ENCODE peak calls at places on chromosome 19, in seven cellular contexts. Y, R, P, G, O, U and C are unnamed samples.

GRCh38 chr19:5138606-5139594 is 170.0 kb downstream of the KDM4B start:
- DNase-seq in Y (no peak), R (no peak), P (no peak), G (no peak), O (no peak), U (no peak), C (peak; percentile 79)

GRCh38 chr19:3210347-3211017 is 14.0 kb upstream of the CELF5 start:
- DNase-seq in Y (peak; percentile 4), R (peak; percentile 68), P (peak; percentile 96), G (peak; percentile 29), O (no peak), U (peak; percentile 90), C (no peak)

GRCh38 chr19:49229416-49229815 is 71.8 kb downstream of the TRPM4 start:
- DNase-seq in Y (no peak), R (no peak), P (no peak), G (no peak), O (no peak), U (no peak), C (no peak)

GRCh38 chr19:50173144-50173543 is 10.1 kb upstream of the IZUMO2 start:
- DNase-seq in Y (no peak), R (no peak), P (no peak), G (no peak), O (peak; percentile 33), U (no peak), C (peak; percentile 36)

GRCh38 chr19:11169896-11170678 is 14.5 kb upstream of the SPC24 start:
- DNase-seq in Y (no peak), R (no peak), P (no peak), G (no peak), O (no peak), U (no peak), C (no peak)

GRCh38 chr19:18999016-18999758 is 34.1 kb downstream of the SUGP2 start:
- DNase-seq in Y (no peak), R (no peak), P (no peak), G (no peak), O (peak; percentile 22), U (no peak), C (no peak)

GRCh38 chr19:10074153-10074552 is 12.0 kb upstream of the SHFL start:
- DNase-seq in Y (peak; percentile 40), R (peak; percentile 80), P (no peak), G (peak; percentile 60), O (peak; percentile 39), U (no peak), C (no peak)

GRCh38 chr19:35689836-35690235 is 14.5 kb upstream of the ZBTB32 start:
- DNase-seq in Y (no peak), R (no peak), P (no peak), G (no peak), O (no peak), U (no peak), C (no peak)

GRCh38 chr19:719636-720377 is 11.1 kb downstream of the PALM start:
- DNase-seq in Y (no peak), R (peak; percentile 91), P (peak; percentile 59), G (no peak), O (no peak), U (peak; percentile 97), C (no peak)
- TF ChIP-seq JUND in Y (no peak), R (no peak), P (no peak), G (no peak), O (no peak), U (no peak), C (no peak)

DNA sequence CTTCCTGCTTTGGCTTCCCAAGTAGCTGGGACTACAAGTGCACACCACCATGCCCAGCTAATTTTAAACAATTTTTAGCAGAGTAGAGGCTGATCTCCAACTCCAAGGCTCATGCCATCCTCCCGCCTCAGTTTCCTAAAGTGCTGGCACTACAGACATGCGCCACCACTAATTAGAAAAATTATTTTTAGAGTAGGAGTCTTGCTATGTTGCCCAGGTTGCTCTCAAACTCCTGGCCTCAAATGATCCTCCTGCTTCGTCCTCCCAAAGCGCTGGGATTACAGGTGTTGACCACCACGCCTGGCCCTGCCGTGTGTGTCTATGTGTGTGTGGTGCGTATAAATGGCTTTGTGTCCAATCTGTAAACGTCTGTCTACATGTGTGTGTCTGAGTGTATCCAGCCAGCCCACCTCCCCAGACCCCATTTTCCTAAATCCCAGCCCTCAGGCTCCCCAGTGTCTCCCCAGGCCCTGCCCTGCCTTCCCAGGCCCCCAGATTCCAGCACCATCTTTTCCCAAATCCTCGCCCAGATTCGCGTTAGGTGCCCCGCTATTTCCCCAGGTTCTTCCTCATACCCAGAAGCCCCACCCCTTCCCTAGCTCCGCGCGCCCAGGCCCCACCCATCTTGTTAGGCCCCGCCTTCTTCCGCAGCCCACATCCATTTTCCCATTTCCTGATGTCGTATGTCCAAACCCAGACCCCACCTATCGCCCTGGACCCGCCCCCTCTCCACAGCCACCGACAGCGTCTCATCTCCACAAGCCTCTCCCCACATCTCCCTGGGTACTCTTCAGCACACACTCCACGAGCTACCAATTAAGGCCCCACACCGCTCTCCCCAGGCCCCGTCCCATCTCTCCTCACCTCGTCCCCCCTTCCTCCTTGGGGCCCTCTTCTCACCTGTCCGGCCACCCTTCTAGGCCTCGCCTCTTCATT is 24.9 kb downstream of the SLC8A2 start:
- DNase-seq in Y (peak; percentile 81), R (peak; percentile 84), P (peak; percentile 93), G (no peak), O (peak; percentile 92), U (peak; percentile 90), C (no peak)
- TF ChIP-seq JUND in Y (no peak), R (no peak), P (no peak), G (no peak), O (no peak), U (no peak), C (no peak)

DNA sequence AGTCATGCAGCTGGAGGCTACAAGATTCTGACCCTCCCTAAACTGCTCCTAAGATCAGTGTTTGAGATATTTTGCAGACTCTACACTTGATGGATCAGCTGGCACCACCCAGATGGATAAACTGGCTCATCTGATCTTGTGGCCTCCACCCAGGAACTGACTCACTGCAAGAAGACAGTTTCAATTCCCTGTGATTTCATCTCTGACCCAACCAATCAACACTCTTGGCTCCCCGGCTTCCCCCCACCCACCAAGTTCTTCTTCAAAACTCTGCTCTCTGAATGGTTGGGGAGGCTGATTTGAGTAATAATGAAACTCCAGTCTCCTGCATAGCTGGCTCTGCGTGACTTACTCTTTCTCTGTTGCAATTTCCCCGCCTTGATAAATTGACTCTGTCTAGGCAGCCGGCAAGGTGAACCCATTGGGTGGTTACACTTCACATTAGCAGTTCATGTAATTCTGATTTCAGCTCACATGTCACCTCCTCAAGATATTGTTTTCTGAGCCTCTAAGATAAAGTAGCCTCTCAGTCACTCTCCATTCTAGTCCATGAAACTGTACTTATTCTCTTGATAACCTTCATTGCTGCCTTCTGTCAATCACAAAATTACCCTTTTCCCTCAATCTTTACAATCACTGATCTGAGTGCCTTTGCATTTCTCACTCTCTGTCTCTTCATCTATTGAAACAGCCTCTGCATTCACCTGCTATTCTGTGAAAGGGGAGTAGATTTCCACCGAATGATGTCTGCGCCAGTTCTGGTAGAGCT is 9.9 kb upstream of the FPR3 start:
- DNase-seq in Y (no peak), R (no peak), P (no peak), G (no peak), O (no peak), U (no peak), C (peak; percentile 32)
- TF ChIP-seq JUND in Y (no peak), R (peak; percentile 87), P (no peak), G (no peak), O (no peak), U (no peak), C (peak; percentile 46)

GRCh38 chr19:1311543-1312091 is 25.9 kb downstream of the EFNA2 start:
- DNase-seq in Y (no peak), R (no peak), P (no peak), G (no peak), O (peak; percentile 25), U (no peak), C (no peak)

GRCh38 chr19:1313695-1314613 is 28.3 kb downstream of the EFNA2 start:
- DNase-seq in Y (no peak), R (no peak), P (no peak), G (no peak), O (no peak), U (no peak), C (no peak)

GRCh38 chr19:1310853-1311180 is 25.1 kb downstream of the EFNA2 start:
- DNase-seq in Y (no peak), R (no peak), P (no peak), G (no peak), O (no peak), U (no peak), C (no peak)

GRCh38 chr19:1315470-1316166 is 29.9 kb downstream of the EFNA2 start:
- DNase-seq in Y (peak; percentile 18), R (peak; percentile 86), P (peak; percentile 87), G (no peak), O (peak; percentile 73), U (peak; percentile 95), C (no peak)

DNA sequence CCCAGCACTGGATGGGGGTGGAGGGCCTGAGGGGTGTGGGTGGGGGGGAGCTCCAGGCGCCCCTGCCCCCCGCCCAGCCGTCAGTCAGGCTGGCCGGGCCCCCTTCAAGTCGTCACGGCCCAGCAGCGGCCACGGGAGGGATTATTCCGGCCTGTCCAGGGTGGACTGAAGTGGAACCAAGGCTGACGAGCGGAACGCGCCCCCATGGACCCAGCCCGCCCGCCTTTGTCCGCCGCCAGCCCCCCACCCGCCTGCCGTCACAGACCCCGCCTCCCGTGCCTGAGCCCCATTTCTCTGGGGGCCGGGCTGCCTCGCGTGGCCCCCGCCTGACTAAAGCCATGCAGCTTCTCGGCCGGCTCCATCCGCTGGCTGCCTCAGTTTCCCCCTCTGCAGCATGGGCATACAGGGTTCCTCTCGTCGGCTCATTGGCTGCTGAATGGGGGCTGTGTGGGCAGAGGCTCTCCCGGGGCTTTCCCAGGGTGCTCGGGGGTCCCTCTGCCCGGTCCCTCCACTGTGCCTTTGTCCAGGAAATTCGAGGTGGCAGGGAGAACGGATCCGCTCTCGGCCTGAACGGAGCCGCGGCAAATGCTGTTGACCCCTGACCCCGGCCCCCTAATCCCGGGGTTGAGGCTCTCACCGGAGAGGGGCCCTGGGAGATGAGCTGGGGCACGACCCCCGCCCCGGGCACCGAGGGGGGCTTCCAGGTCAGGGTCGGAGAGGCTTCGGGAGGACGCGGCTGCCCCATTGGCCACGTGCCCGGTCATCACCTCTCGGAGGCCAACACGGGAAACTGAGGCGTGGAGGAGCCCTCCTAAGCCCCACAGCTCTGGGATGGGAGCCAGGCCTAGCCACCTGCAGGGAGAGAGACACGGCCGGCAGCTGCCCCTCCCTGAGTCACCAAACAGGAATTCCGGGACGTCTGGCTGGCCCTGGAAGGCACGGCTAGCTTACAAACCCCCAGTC is 27.3 kb downstream of the EFNA2 start:
- DNase-seq in Y (peak; percentile 23), R (no peak), P (no peak), G (no peak), O (peak; percentile 68), U (no peak), C (no peak)
- TF ChIP-seq JUND in Y (no peak), R (no peak), P (no peak), G (no peak), O (no peak), U (peak; percentile 54), C (no peak)

DNA sequence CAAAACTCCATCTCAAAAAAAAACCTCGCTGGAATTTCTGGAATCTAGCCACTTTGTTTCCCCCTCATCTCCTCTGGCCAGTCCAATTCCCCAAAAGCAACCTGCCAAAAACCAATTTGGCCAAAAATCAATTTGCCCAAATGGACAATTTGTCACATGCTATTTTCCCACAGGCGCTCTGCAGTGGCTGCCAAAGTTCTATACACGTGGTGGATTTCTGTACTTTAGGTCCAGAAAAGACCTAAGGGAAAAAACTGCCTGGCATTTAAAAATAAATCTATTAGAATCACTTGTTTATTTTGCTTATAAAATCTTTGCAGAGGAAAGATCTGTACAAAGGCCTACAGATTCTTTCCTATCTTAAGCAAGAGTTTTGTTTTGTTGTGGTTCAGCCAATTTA is 79.4 kb downstream of the MAP4K1 start:
- DNase-seq in Y (no peak), R (no peak), P (no peak), G (no peak), O (no peak), U (no peak), C (no peak)
- TF ChIP-seq JUND in Y (no peak), R (no peak), P (no peak), G (no peak), O (no peak), U (no peak), C (no peak)